ENCODE peak calls at places on chromosome 11, in five cellular contexts. Y, O, G, N and X are unnamed samples. For H3K4me1, the result is how much of the 10 kb centered on the place peaks cover.

GRCh38 chr11:65489706-65490310 is 9.0 kb upstream of the MALAT1 start:
- DNase-seq in N (no peak), Y (no peak), G (no peak), O (no peak), X (no peak)

GRCh38 chr11:33172996-33173395 is 11.7 kb upstream of the CSTF3 start:
- DNase-seq in G (no peak), O (no peak), Y (no peak), N (no peak), X (no peak)

GRCh38 chr11:126630893-126631292 is 275.4 kb downstream of the ST3GAL4 start:
- DNase-seq in Y (no peak), N (no peak), O (no peak), G (no peak), X (no peak)

GRCh38 chr11:119730789-119731386 is 1.9 kb upstream of the NECTIN1 start:
- DNase-seq in G (no peak), Y (no peak), N (no peak), O (no peak), X (no peak)

GRCh38 chr11:61487342-61488025 is 21.1 kb upstream of the LRRC10B start:
- DNase-seq in G (no peak), O (no peak), Y (no peak), N (no peak), X (no peak)

GRCh38 chr11:90788956-90789355 is 566.1 kb upstream of the CHORDC1 start:
- DNase-seq in G (no peak), Y (no peak), N (no peak), O (no peak), X (no peak)

GRCh38 chr11:46686886-46687810 is 13.3 kb downstream of the ARHGAP1 start:
- DNase-seq in Y (peak), N (peak), O (no peak), G (no peak), X (no peak)

GRCh38 chr11:63592975-63593395 is 21.2 kb downstream of the PLAAT3 start:
- DNase-seq in O (no peak), N (no peak), G (no peak), Y (no peak), X (no peak)

GRCh38 chr11:19422257-19422656 is 181.5 kb upstream of the E2F8 start:
- DNase-seq in O (no peak), N (no peak), Y (no peak), G (no peak), X (no peak)

GRCh38 chr11:126149759-126150236 is 61.7 kb downstream of the RPUSD4 start:
- DNase-seq in G (no peak), O (no peak), Y (no peak), N (no peak), X (no peak)

GRCh38 chr11:77200869-77201268 is 72.8 kb downstream of the MYO7A start:
- DNase-seq in G (no peak), Y (no peak), O (no peak), N (no peak), X (no peak)

GRCh38 chr11:70246196-70246595 is 24.3 kb upstream of the PPFIA1 start:
- DNase-seq in O (no peak), G (no peak), N (no peak), Y (no peak), X (no peak)

GRCh38 chr11:116686891-116687290 is 85.9 kb downstream of the BUD13 start:
- DNase-seq in G (no peak), Y (no peak), O (no peak), N (no peak), X (no peak)

GRCh38 chr11:11977206-11977938 is 31.1 kb downstream of the DKK3 start:
- DNase-seq in G (no peak), Y (peak), N (no peak), O (no peak), X (no peak)

GRCh38 chr11:59574932-59575904 is 40.4 kb downstream of the OSBP start:
- DNase-seq in O (no peak), Y (no peak), G (no peak), N (no peak), X (no peak)

GRCh38 chr11:76291576-76292526 is 85.5 kb upstream of the WNT11 start:
- DNase-seq in G (no peak), O (no peak), N (no peak), Y (no peak), X (no peak)

GRCh38 chr11:40029406-40029805 is 1430.0 kb downstream of the LRRC4C start:
- DNase-seq in Y (no peak), O (no peak), G (no peak), N (no peak), X (no peak)

GRCh38 chr11:134584706-134585445 is 172.8 kb upstream of the B3GAT1 start:
- DNase-seq in G (no peak), N (no peak), O (no peak), Y (no peak), X (no peak)

GRCh38 chr11:22680628-22681027 is 14.2 kb downstream of the GAS2 start:
- DNase-seq in N (no peak), G (no peak), O (no peak), Y (no peak), X (no peak)

GRCh38 chr11:28621648-28622215 is 513.5 kb downstream of the METTL15 start:
- DNase-seq in N (no peak), O (no peak), G (no peak), Y (no peak), X (no peak)

GRCh38 chr11:72735495-72736027 is 16.6 kb downstream of the ARAP1 start:
- DNase-seq in G (no peak), Y (no peak), O (peak), N (no peak), X (no peak)

GRCh38 chr11:1295591-1295990 is 13.8 kb downstream of the TOLLIP start:
- DNase-seq in O (no peak), Y (no peak), G (no peak), N (no peak), X (no peak)

GRCh38 chr11:118287006-118287405 is 17.5 kb upstream of the CD3E start:
- DNase-seq in G (no peak), O (no peak), Y (no peak), N (no peak), X (no peak)

GRCh38 chr11:36343436-36343835 is 47.3 kb downstream of the PRR5L start:
- DNase-seq in G (no peak), O (no peak), N (no peak), Y (no peak), X (no peak)

GRCh38 chr11:3090096-3090901 is 33.1 kb upstream of the CARS1 start:
- DNase-seq in O (no peak), N (no peak), Y (no peak), G (no peak), X (no peak)

GRCh38 chr11:114818382-114818781 is 140.1 kb downstream of the NXPE2 start:
- DNase-seq in N (no peak), G (no peak), O (no peak), Y (no peak), X (no peak)

GRCh38 chr11:12430351-12430750 is 53.0 kb downstream of the PARVA start:
- DNase-seq in Y (no peak), N (no peak), G (no peak), O (no peak), X (no peak)

GRCh38 chr11:115521874-115522273 is 17.7 kb upstream of the CADM1 start:
- DNase-seq in O (no peak), N (no peak), Y (no peak), G (no peak), X (no peak)

GRCh38 chr11:65260756-65261590 is 789 bp upstream of the POLA2 start:
- DNase-seq in N (no peak), O (no peak), G (no peak), Y (no peak), X (no peak)

GRCh38 chr11:12441081-12441801 is 63.9 kb downstream of the PARVA start:
- DNase-seq in N (no peak), Y (no peak), O (no peak), G (no peak), X (no peak)

GRCh38 chr11:74710291-74710938 is 20.8 kb downstream of the CHRDL2 start:
- DNase-seq in N (no peak), G (no peak), Y (no peak), O (peak), X (no peak)

GRCh38 chr11:72578991-72579815 is 95.0 kb downstream of the PDE2A start:
- DNase-seq in G (no peak), Y (no peak), N (no peak), O (no peak), X (no peak)

GRCh38 chr11:46868912-46869311 is 22.8 kb upstream of the CKAP5 start:
- DNase-seq in O (no peak), G (no peak), N (no peak), Y (peak), X (no peak)

GRCh38 chr11:102614485-102614884 is 10.6 kb downstream of the MMP20 start:
- DNase-seq in G (no peak), Y (no peak), N (no peak), O (no peak), X (no peak)

GRCh38 chr11:126703661-126704060 is 296.9 kb downstream of the KIRREL3 start:
- DNase-seq in Y (no peak), G (no peak), N (no peak), O (no peak), X (no peak)

GRCh38 chr11:121645596-121645995 is 192.8 kb upstream of the SORL1-AS1 start:
- DNase-seq in O (no peak), Y (no peak), N (no peak), G (no peak), X (no peak)

GRCh38 chr11:118996926-118997626 is 862 bp upstream of the CENATAC start:
- DNase-seq in O (peak), N (no peak), G (peak), Y (no peak), X (no peak)

GRCh38 chr11:12285811-12286222 is 91.6 kb upstream of the PARVA start:
- DNase-seq in O (no peak), N (no peak), G (no peak), Y (peak), X (no peak)

GRCh38 chr11:12235549-12235944 is 125.2 kb downstream of the MICAL2 start:
- DNase-seq in Y (no peak), O (peak), G (no peak), N (no peak), X (no peak)

GRCh38 chr11:27963370-27963769 is 144.6 kb downstream of the KIF18A start:
- DNase-seq in O (no peak), N (no peak), Y (no peak), G (no peak), X (no peak)

DNA sequence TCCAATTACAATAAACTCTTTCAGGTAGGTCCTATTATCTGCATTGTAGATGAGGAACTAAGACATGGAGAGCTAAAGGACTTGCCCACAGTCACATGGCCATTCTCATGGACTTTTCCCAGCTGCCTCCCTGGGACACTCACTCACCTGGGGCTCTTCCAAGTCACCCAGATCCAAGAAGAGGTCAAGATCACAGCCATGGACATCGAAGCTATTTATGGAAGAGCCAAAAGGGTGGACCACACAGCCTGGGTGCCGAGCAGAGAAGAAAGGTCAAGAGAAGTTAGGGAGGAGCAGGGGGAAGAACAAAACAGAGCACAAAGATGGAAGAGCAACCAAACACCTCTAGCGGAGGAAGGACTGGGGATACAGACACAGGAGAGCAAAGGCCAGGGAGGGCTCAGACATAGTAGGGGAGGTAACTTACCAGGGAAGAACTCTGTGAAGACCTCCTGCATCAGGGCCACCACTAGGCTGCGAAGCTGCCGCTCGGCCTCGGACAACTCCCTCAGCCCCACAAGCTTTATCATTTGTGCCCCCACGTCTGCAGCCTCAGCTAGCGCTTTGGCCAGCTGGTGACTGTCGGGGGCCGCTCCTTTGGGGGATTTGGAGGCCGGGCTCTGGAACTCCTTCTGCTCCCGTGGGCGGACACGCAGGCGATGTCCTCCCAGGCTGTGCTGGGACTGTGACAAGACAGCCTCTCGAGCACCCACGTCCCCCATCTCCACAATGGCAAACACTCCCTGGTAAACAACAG is 7.4 kb upstream of the EEF1G start:
- DNase-seq in Y (no peak), N (no peak), G (no peak), O (no peak), X (no peak)
- H3K4me1 ChIP-seq in Y (under half), N (under half), G (under half), O (under half), X (under half)

GRCh38 chr11:111441443-111441842 is 62.4 kb upstream of the POU2AF1 start:
- DNase-seq in N (peak), O (no peak), G (no peak), Y (no peak), X (no peak)

GRCh38 chr11:111440416-111441205 is 61.5 kb upstream of the POU2AF1 start:
- DNase-seq in G (no peak), N (no peak), O (no peak), Y (no peak), X (no peak)

GRCh38 chr11:111438168-111438567 is 59.1 kb upstream of the POU2AF1 start:
- DNase-seq in G (no peak), N (no peak), Y (no peak), O (no peak), X (no peak)

GRCh38 chr11:111438846-111439520 is 59.9 kb upstream of the POU2AF1 start:
- DNase-seq in N (no peak), G (no peak), Y (no peak), O (no peak), X (no peak)

GRCh38 chr11:111439905-111440304 is 60.8 kb upstream of the POU2AF1 start:
- DNase-seq in N (no peak), G (no peak), Y (no peak), O (no peak), X (no peak)
- H3K4me1 ChIP-seq in N (under half), G (under half), Y (under half), O (under half), X (under half)

DNA sequence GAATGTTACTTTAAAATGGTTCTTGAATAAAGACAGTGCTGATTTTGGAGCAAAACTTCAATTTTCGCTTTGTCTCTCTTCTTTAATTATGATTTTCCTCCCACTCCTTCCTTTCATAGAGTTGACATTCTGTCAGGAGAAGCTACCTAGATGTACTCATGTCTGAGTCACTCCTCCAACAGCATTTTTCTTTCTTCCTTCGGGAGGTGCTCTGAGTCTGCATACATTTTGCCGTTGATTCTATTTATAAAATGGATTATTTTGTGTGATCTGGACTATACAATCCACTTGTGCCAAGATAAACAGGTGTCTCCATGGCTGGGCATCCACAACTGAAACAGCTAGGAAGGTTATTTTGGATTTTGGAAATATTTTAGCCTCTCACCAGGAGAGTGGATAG is 588.3 kb upstream of the ANO5 start:
- DNase-seq in O (no peak), Y (no peak), N (no peak), G (no peak), X (no peak)
- H3K4me1 ChIP-seq in O (under half), Y (under half), N (under half), G (under half), X (under half)

GRCh38 chr11:111335596-111335995 is 37.2 kb downstream of the POU2AF3 start:
- DNase-seq in Y (peak), O (no peak), G (no peak), N (no peak), X (no peak)
- H3K4me1 ChIP-seq in Y (under half), O (under half), G (under half), N (under half), X (under half)

GRCh38 chr11:86676533-86677154 is 4.2 kb upstream of the ME3 start:
- DNase-seq in N (no peak), Y (no peak), G (no peak), O (peak), X (no peak)
- H3K4me1 ChIP-seq in N (under half), Y (under half), G (under half), O (under half), X (under half)